ENCODE peak calls at places on chromosomes 12 and 14, in six cellular contexts. D is colonic mucosa, E is neural progenitor cell, Y is lung, Z is breast epithelium, C is body of pancreas. J is an unnamed sample.

GRCh38 chr12:82835217-82835616 is 148.5 kb downstream of the TMTC2 start:
- DNase-seq in C (no peak), E (no peak), Y (no peak), Z (no peak), D (no peak), J (no peak)

GRCh38 chr12:70448371-70448770 is 82.3 kb downstream of the KCNMB4 start:
- DNase-seq in Z (no peak), D (no peak), C (no peak), Y (no peak), E (no peak), J (no peak)

GRCh38 chr12:131112690-131113290 is 159.1 kb downstream of the ADGRD1 start:
- DNase-seq in Z (no peak), D (no peak), Y (no peak), E (no peak), C (no peak), J (no peak)

GRCh38 chr12:72602616-72603015 is 330.4 kb downstream of the TRHDE start:
- DNase-seq in C (no peak), E (no peak), Y (no peak), Z (no peak), D (no peak), J (no peak)

GRCh38 chr12:110741371-110741770 is 1.3 kb downstream of the PPP1CC start:
- DNase-seq in C (no peak), E (no peak), D (peak; percentile 47), Y (no peak), Z (no peak), J (peak; percentile 40)

GRCh38 chr12:112350593-112351592 is 31.3 kb downstream of the HECTD4 start:
- DNase-seq in Y (no peak), C (no peak), D (no peak), Z (no peak), E (no peak), J (no peak)

GRCh38 chr12:91357381-91357780 is 174.8 kb upstream of the DCN start:
- DNase-seq in Y (no peak), C (no peak), D (peak; percentile 52), E (no peak), Z (no peak), J (no peak)

GRCh38 chr12:51890135-51890464 is 2.2 kb downstream of the ANKRD33 start:
- DNase-seq in E (no peak), Z (no peak), D (no peak), Y (no peak), C (no peak), J (no peak)

GRCh38 chr12:24364921-24365320 is 415.5 kb upstream of the SOX5 start:
- DNase-seq in Z (no peak), E (no peak), Y (no peak), D (no peak), C (no peak), J (no peak)

GRCh38 chr12:69897744-69898143 is 72.7 kb downstream of the MYRFL start:
- DNase-seq in Y (no peak), C (no peak), D (no peak), E (no peak), Z (peak; percentile 68), J (no peak)

GRCh38 chr12:31728289-31728916 is 418 bp downstream of the AMN1 start:
- DNase-seq in Y (no peak), Z (no peak), E (no peak), C (peak; percentile 57), D (peak; percentile 61), J (no peak)

GRCh38 chr12:25962932-25963525 is 4.5 kb downstream of the RASSF8 start:
- DNase-seq in C (no peak), Y (no peak), Z (no peak), D (no peak), E (no peak), J (no peak)

GRCh38 chr12:105048315-105048714 is 35.9 kb downstream of the ALDH1L2 start:
- DNase-seq in C (no peak), Z (no peak), D (no peak), E (no peak), Y (no peak), J (no peak)

GRCh38 chr12:16583991-16584745 is 21.8 kb downstream of the LMO3 start:
- DNase-seq in E (no peak), C (no peak), Z (no peak), Y (no peak), D (no peak), J (no peak)

GRCh38 chr12:109740694-109741245 is 27.1 kb downstream of the FAM222A start:
- DNase-seq in Z (no peak), C (peak; percentile 7), Y (no peak), E (no peak), D (no peak), J (peak; percentile 29)

GRCh38 chr12:113788020-113788856 is 177.9 kb downstream of the RBM19 start:
- DNase-seq in Z (no peak), D (no peak), C (no peak), E (no peak), Y (no peak), J (no peak)

GRCh38 chr12:8698830-8699330 is 1.1 kb downstream of the RIMKLB start:
- DNase-seq in E (no peak), Y (no peak), D (no peak), C (no peak), Z (no peak), J (no peak)

GRCh38 chr14:76352639-76353281 is 23.2 kb upstream of the ESRRB start:
- DNase-seq in C (peak; percentile 56), Y (no peak), Z (no peak), D (peak; percentile 29), E (peak; percentile 92), J (peak; percentile 63)

GRCh38 chr12:70070494-70071007 is 172.7 kb upstream of the CNOT2 start:
- DNase-seq in Y (no peak), D (no peak), Z (no peak), C (no peak), E (no peak), J (no peak)

GRCh38 chr12:74945771-74946198 is 263.9 kb downstream of the KCNC2 start:
- DNase-seq in Z (no peak), Y (no peak), E (no peak), C (no peak), D (no peak), J (peak; percentile 15)

GRCh38 chr12:74941678-74942077 is 268.0 kb downstream of the KCNC2 start:
- DNase-seq in Y (no peak), D (no peak), Z (no peak), E (no peak), C (no peak), J (no peak)
- H3K36me3 ChIP-seq in Y (no peaks in the 10 kb centered on the region), D (no peaks in the 10 kb centered on the region), Z (no peaks in the 10 kb centered on the region), E (no peaks in the 10 kb centered on the region), C (no peaks in the 10 kb centered on the region), J (no peaks in the 10 kb centered on the region)

DNA sequence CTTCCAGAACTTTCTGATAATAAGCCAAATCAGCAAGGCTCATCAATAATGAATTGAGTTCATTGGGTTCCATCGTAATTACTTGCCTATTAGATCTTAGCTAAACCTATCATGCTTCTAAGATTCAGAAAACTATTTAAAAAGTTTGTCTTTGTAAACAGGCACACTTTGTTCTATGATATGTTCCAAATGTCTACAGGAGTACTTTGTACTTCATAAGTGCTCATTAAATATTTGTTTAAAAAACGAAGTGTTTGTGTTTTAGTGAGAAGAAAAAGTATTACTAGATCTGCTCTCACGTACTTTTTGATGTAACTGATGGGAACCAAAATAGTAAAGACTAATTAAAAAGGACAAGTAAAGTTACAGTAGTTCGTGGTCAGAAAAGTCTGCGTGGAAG is 172.8 kb upstream of the FLRT2 start:
- DNase-seq in D (no peak), Y (no peak), Z (no peak), E (no peak), C (no peak), J (no peak)
- H3K9me3 ChIP-seq in D (no peaks in the 10 kb centered on the region), Y (no peaks in the 10 kb centered on the region), Z (peaks cover 6% of the 10 kb centered on the region), E (no peaks in the 10 kb centered on the region), C (no peaks in the 10 kb centered on the region), J (peaks cover 9% of the 10 kb centered on the region)

GRCh38 chr14:99995700-99996356 is 69.4 kb upstream of the EVL start:
- DNase-seq in Z (no peak), C (peak; percentile 71), E (peak; percentile 76), Y (peak; percentile 67), D (peak; percentile 79), J (no peak)
- TF ChIP-seq CTCF in Z (peak; percentile 67), C (peak; percentile 79), E (peak; percentile 69), Y (peak; percentile 73), D (peak; percentile 78), J (peak; percentile 91)

GRCh38 chr14:22918809-22919600 is at the start of gene RBM23:
- DNase-seq in C (peak; percentile 100), D (peak; percentile 100), Z (peak; percentile 100), Y (peak; percentile 100), E (peak; percentile 100), J (peak; percentile 99)

GRCh38 chr14:22919601-22919921 is 612 bp upstream of the RBM23 start:
- DNase-seq in E (no peak), Z (no peak), C (no peak), D (no peak), Y (no peak), J (no peak)

GRCh38 chr14:22922294-22922693 is 3.3 kb upstream of the RBM23 start:
- DNase-seq in Y (no peak), Z (no peak), E (no peak), C (no peak), D (no peak), J (no peak)

GRCh38 chr14:22918519-22918808 is 485 bp downstream of the RBM23 start:
- DNase-seq in Z (no peak), C (no peak), Y (no peak), D (no peak), E (no peak), J (no peak)

GRCh38 chr14:22920697-22921096 is 1.7 kb upstream of the RBM23 start:
- DNase-seq in Y (no peak), E (no peak), Z (no peak), D (no peak), C (no peak), J (no peak)
- H3K36me3 ChIP-seq in Y (peaks cover 27% of the 10 kb centered on the region), E (no peaks in the 10 kb centered on the region), Z (peaks cover 6% of the 10 kb centered on the region), D (peaks cover 9% of the 10 kb centered on the region), C (peaks cover 30% of the 10 kb centered on the region), J (no peaks in the 10 kb centered on the region)

GRCh38 chr14:99681832-99682148 is 2.3 kb upstream of the CYP46A1 start:
- DNase-seq in C (no peak), E (no peak), Y (no peak), D (no peak), Z (no peak), J (no peak)
- H3K9me3 ChIP-seq in C (no peaks in the 10 kb centered on the region), E (no peaks in the 10 kb centered on the region), Y (peaks cover 5% of the 10 kb centered on the region), D (no peaks in the 10 kb centered on the region), Z (no peaks in the 10 kb centered on the region), J (peaks cover 14% of the 10 kb centered on the region)

GRCh38 chr12:46263140-46264017 is 5.5 kb downstream of the SLC38A1 start:
- DNase-seq in Z (no peak), E (no peak), D (no peak), C (no peak), Y (no peak), J (no peak)
- TF ChIP-seq CTCF in Z (peak; percentile 25), E (peak; percentile 57), D (no peak), C (peak; percentile 13), Y (no peak), J (no peak)

GRCh38 chr14:30601579-30601916 is 20.6 kb upstream of the SCFD1 start:
- DNase-seq in Z (no peak), C (no peak), Y (no peak), D (no peak), E (no peak), J (no peak)
- H3K36me3 ChIP-seq in Z (no peaks in the 10 kb centered on the region), C (peaks cover 5% of the 10 kb centered on the region), Y (peaks cover 25% of the 10 kb centered on the region), D (no peaks in the 10 kb centered on the region), E (peaks cover 43% of the 10 kb centered on the region), J (no peaks in the 10 kb centered on the region)

J was measured in mucosa of descending colon.